ENCODE peak calls at places on chromosomes 11 and 22, in seven cellular contexts. P is stomach, N is right cardiac atrium, V is body of pancreas, L is neuronal stem cell, H is left ventricle myocardium inferior, K is cardiac muscle cell. F is an unnamed sample. For H3K9me3, the result is how much of the 10 kb centered on the place peaks cover.

GRCh38 chr11:69463181-69463891 is 18.1 kb upstream of the LINC01488 start:
- DNase-seq in L (no peak), N (peak), V (no peak), P (no peak), H (peak), K (peak), F (no peak)

GRCh38 chr11:126440792-126441514 is 85.5 kb downstream of the ST3GAL4 start:
- DNase-seq in N (peak), L (peak), V (peak), K (peak), H (peak), P (peak), F (peak)

GRCh38 chr11:35427158-35427557 is 7.8 kb upstream of the SLC1A2 start:
- DNase-seq in H (peak), N (peak), L (no peak), V (no peak), K (peak), P (no peak), F (no peak)

GRCh38 chr22:43147821-43148220 is 3.5 kb upstream of the TSPO start:
- DNase-seq in H (no peak), N (no peak), K (no peak), P (no peak), L (no peak), V (no peak), F (no peak)

GRCh38 chr11:33753304-33753703 is 17.1 kb upstream of the CD59 start:
- DNase-seq in L (no peak), H (no peak), V (no peak), N (no peak), K (peak), P (no peak), F (peak)

GRCh38 chr11:27293500-27294417 is 69.3 kb downstream of the CCDC34 start:
- DNase-seq in K (peak), P (no peak), V (no peak), N (no peak), H (no peak), L (no peak), F (no peak)

GRCh38 chr11:88304352-88304751 is 33.2 kb downstream of the CTSC start:
- DNase-seq in L (no peak), V (no peak), N (no peak), H (no peak), P (no peak), K (no peak), F (no peak)

GRCh38 chr11:68186061-68186460 is 27.0 kb downstream of the KMT5B start:
- DNase-seq in K (no peak), L (no peak), H (no peak), N (no peak), V (no peak), P (no peak), F (no peak)

GRCh38 chr11:65770951-65771567 is 9.7 kb downstream of the AP5B1 start:
- DNase-seq in N (no peak), P (no peak), K (no peak), L (no peak), H (no peak), V (no peak), F (no peak)

GRCh38 chr11:2259466-2259830 is 10.9 kb downstream of the ASCL2 start:
- DNase-seq in L (no peak), N (no peak), H (no peak), K (no peak), P (no peak), V (no peak), F (no peak)

GRCh38 chr11:128594246-128594645 is 6.9 kb upstream of the ETS1 start:
- DNase-seq in L (no peak), K (no peak), N (no peak), P (no peak), V (no peak), H (no peak), F (no peak)

GRCh38 chr11:3095712-3096361 is 38.6 kb upstream of the CARS1 start:
- DNase-seq in K (peak), V (no peak), P (peak), L (peak), N (no peak), H (no peak), F (no peak)

GRCh38 chr11:125146232-125146631 is 18.3 kb upstream of the PKNOX2 start:
- DNase-seq in K (no peak), L (no peak), H (no peak), V (no peak), P (no peak), N (no peak), F (no peak)

GRCh38 chr22:46089426-46090041 is 60.8 kb upstream of the PPARA start:
- DNase-seq in L (no peak), N (peak), K (no peak), P (peak), H (peak), V (peak), F (no peak)
- H3K4me3 ChIP-seq in L (no peak), N (no peak), K (no peak), P (no peak), H (peak), V (no peak), F (no peak)

GRCh38 chr22:40392618-40393017 is 22.2 kb downstream of the SGSM3 start:
- DNase-seq in L (no peak), P (no peak), N (no peak), V (no peak), K (peak), H (no peak), F (no peak)

GRCh38 chr22:40388231-40388630 is 17.8 kb downstream of the SGSM3 start:
- DNase-seq in K (no peak), V (peak), P (no peak), N (no peak), L (no peak), H (no peak), F (no peak)

GRCh38 chr22:40394607-40395006 is 24.2 kb downstream of the SGSM3 start:
- DNase-seq in V (no peak), P (no peak), L (no peak), N (no peak), K (no peak), H (no peak), F (no peak)

GRCh38 chr22:40387758-40388157 is 17.4 kb downstream of the SGSM3 start:
- DNase-seq in H (no peak), P (peak), V (peak), K (no peak), L (no peak), N (no peak), F (no peak)

GRCh38 chr22:40391417-40391816 is 21.0 kb downstream of the SGSM3 start:
- DNase-seq in P (no peak), L (no peak), K (no peak), H (no peak), V (no peak), N (no peak), F (no peak)
- H3K27ac ChIP-seq in P (peak), L (no peak), K (no peak), H (no peak), V (no peak), N (no peak), F (no peak)

GRCh38 chr22:47551438-47551788 is 789.0 kb downstream of the TBC1D22A start:
- DNase-seq in N (no peak), K (no peak), L (no peak), H (no peak), P (peak), V (no peak), F (no peak)
- H3K9me3 ChIP-seq in N (under half), K (under half), L (half or more), H (under half), P (under half), V (under half), F (under half)

GRCh38 chr22:50676211-50676636 is 3.6 kb downstream of the SHANK3 start:
- DNase-seq in K (no peak), L (no peak), V (no peak), N (no peak), H (no peak), P (no peak), F (no peak)

GRCh38 chr22:50674606-50675552 is 2.3 kb downstream of the SHANK3 start:
- DNase-seq in P (peak), V (peak), K (peak), N (no peak), L (peak), H (no peak), F (no peak)

GRCh38 chr22:50676661-50677492 is 4.3 kb downstream of the SHANK3 start:
- DNase-seq in P (peak), K (no peak), V (no peak), H (no peak), N (no peak), L (no peak), F (no peak)

GRCh38 chr22:50674127-50674493 is 1.5 kb downstream of the SHANK3 start:
- DNase-seq in K (no peak), L (no peak), V (no peak), N (no peak), H (no peak), P (no peak), F (no peak)

DNA sequence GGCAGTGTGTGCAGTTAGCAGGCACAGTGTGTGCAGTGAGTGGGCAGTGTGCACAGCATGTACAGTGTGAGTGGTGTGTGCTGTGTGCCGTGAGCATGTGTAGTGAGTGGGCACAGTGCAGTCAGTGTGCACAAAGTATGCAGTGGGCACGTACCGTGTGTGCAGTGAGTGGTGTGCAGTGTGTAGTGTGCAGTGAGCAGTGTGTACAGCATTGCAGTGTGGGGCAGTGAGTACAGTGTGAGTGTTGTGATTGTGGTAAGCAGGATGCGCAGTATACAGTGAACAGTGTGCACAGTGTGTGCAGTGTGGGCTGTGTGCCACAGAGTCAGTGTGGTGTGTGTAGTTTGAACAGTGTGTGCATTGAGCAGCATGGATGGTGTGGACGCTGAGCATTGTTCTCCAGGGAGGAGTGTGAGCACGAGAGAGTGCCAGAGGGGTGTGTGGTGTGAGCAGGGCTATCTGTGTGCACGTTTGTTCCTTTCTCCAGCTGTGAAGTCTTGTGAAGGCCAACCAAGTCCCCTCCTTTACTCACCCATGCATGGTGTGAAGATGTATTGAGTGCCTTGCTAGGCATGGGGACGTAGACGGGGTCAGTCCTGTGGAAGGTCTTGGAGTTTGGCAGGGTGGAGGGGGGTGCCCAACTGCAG is 3.1 kb downstream of the SHANK3 start:
- DNase-seq in K (no peak), V (no peak), P (peak), L (no peak), N (no peak), H (no peak), F (no peak)
- H3K4me3 ChIP-seq in K (no peak), V (no peak), P (peak), L (peak), N (peak), H (peak), F (no peak)

DNA sequence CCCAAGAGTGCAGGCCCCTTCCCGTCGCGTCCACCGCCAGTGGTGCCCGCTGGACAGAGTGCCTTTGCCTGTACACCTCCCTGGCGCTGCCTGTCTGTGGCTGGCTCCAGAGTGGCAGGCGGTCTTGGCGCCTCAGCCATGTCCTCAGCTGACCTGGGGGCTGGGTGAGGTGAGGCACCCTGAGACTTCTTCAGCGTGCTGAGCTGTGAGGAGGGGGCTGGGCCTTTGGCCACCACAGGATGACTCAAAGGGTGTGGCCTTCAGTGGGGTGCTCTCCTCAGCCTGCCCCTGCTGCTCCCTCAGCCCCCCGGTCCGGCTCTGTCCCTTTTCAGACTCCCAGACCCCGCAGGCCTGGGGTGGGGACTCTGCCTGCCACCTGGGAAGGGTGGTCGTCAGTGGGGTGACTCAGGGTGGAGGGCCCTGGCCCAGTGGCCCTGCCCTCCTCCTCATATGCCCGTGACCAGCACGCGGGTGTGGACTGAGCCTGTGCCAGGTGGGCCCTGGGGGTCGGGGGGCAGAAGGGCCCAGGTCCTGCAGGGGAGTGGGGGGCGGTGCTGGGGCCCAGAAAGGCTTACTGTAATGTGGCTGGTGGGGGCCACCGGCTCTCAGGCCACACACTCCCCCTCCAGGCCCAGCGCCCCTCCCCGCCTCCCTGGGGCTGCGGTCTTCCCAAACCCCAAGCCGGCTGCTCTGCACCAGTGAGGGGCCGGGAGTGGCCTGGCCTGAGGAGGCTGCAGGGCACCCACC is 15.9 kb downstream of the CRELD2 start:
- DNase-seq in V (peak), L (no peak), K (no peak), N (peak), H (peak), P (peak), F (no peak)
- H3K27ac ChIP-seq in V (peak), L (no peak), K (peak), N (peak), H (peak), P (peak), F (peak)

GRCh38 chr11:7796842-7797241 is at the start of gene OR5P2:
- DNase-seq in V (no peak), P (no peak), N (no peak), H (no peak), L (no peak), K (no peak), F (no peak)
- H3K9me3 ChIP-seq in V (under half), P (under half), N (under half), H (under half), L (under half), K (under half), F (under half)

GRCh38 chr22:24420072-24420976 is 7.1 kb upstream of the ADORA2A start:
- DNase-seq in V (no peak), H (no peak), P (no peak), N (no peak), K (no peak), L (peak), F (no peak)
- H3K4me3 ChIP-seq in V (no peak), H (no peak), P (no peak), N (no peak), K (no peak), L (no peak), F (no peak)

DNA sequence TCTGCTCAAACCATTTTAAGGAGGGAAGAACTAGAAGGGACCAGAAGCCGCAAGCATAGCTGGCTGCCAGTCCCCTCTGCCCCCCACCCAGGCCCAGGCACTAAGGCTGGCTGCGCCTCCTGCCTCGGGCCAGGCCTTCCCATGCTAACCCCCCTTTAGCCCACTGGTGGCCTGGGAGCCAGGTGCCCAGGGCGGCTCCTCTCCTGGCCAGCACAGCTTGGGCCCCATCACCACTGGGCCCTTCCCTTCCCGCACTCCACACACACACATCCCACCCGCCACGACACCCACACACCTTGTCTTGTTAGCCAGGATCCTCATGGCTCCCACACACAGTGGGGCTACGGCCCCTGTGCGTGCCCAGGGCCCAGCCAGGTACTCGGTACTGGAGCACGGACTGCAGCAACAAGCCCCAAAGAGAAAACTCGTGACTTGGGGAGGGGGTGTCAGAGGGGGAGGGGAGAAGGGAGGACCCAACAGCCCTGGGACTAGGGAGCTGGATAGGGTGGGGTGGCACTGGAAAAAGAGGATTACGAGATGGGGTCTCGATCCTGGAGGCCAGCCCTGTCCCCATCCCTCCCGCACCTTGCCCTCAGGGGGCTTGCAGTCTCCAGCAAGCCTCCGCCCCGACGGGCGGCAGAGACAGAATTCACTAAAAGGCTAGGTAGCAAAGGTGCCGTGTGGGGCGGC is 16.0 kb downstream of the BCL9L start:
- DNase-seq in L (no peak), V (no peak), N (no peak), H (no peak), P (no peak), K (no peak), F (no peak)
- H3K27ac ChIP-seq in L (peak), V (peak), N (peak), H (peak), P (peak), K (peak), F (peak)

GRCh38 chr22:47201186-47201995 is 438.9 kb downstream of the TBC1D22A start:
- DNase-seq in N (no peak), K (no peak), P (peak), L (no peak), V (peak), H (no peak), F (no peak)

GRCh38 chr22:47200273-47201051 is 438.0 kb downstream of the TBC1D22A start:
- DNase-seq in L (no peak), P (peak), H (no peak), N (no peak), K (peak), V (peak), F (no peak)

GRCh38 chr22:47203554-47203991 is 441.1 kb downstream of the TBC1D22A start:
- DNase-seq in K (no peak), P (peak), V (no peak), L (no peak), N (no peak), H (no peak), F (no peak)

GRCh38 chr22:47202819-47203553 is 440.5 kb downstream of the TBC1D22A start:
- DNase-seq in P (no peak), H (no peak), K (no peak), L (no peak), V (no peak), N (no peak), F (no peak)

DNA sequence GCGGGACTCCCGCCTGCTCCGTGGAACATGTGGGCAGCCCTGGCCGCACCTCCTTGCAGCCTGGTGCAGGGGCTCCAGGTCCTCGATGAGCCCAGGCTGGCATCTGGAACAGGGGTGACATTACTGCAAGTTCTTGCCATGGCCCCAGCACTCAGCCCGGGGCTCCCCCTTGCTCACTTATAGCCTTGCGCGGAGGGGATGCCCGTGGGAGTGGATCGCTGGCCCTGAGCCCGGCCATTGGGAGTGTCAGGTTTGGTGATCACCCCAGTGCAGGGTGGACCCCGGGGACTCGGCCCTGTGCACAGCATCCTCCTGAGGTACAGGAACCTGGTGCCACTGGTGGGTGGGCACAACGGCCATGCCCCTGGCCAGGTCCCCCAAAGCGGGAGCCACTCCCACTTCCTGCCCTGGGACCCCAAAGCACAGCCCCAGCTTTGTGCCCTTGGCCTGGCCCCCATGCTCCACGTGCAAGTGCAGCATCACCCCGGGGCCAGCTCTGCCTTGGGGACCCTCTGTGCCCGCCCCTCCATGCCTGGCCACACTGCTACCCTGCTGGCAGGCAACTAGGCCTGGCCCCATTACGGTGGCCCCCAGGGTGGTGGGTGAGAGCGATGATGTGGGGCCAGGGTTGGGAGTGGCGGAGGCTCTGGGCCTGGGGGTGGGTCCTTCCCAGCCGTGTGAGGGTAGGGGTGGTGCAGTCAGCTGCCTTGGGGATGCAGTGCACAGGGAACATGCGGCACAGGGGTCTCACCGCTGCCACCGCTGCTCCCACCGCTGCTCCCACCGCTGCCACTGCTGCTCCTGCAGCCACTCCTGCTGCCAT is 439.8 kb downstream of the TBC1D22A start:
- DNase-seq in N (no peak), L (no peak), V (no peak), P (peak), H (no peak), K (no peak), F (no peak)
- H3K9me3 ChIP-seq in N (under half), L (half or more), V (under half), P (under half), H (under half), K (under half), F (under half)

F was measured in CD4-positive, CD25-positive, alpha-beta regulatory T cell.